ENCODE peak calls at places on chromosomes 13 and 19, in six cellular contexts. S is NCI-H1092 treated with DMSO at 0.1 percent for 48 hours, O is HS-5, G is AG04450, E is progenitor cell of endocrine pancreas, V is neural crest cell. D is an unnamed sample.

GRCh38 chr19:21143846-21144245 is 2.0 kb downstream of the ZNF431 start:
- DNase-seq in S (no peak), V (no peak), G (no peak), O (no peak), E (no peak), D (no peak)

GRCh38 chr19:35034005-35034502 is 3.8 kb downstream of the SCN1B start:
- DNase-seq in O (no peak), V (no peak), S (no peak), E (no peak), G (no peak), D (no peak)

GRCh38 chr13:53200498-53201453 is 172.2 kb downstream of the OLFM4 start:
- DNase-seq in S (no peak), V (peak; percentile 87), G (no peak), O (no peak), E (peak; percentile 73), D (no peak)

GRCh38 chr19:46963093-46963734 is 56.4 kb upstream of the NPAS1 start:
- DNase-seq in S (no peak), O (peak; percentile 96), G (peak; percentile 66), V (no peak), E (no peak), D (no peak)

GRCh38 chr19:40717325-40717879 is 490 bp downstream of the ITPKC start:
- DNase-seq in O (no peak), S (no peak), V (no peak), G (no peak), E (no peak), D (no peak)

GRCh38 chr13:42378383-42378780 is 106.4 kb downstream of the AKAP11 start:
- DNase-seq in V (no peak), O (no peak), S (no peak), E (no peak), G (no peak), D (no peak)

GRCh38 chr13:39105110-39105509 is 66.9 kb downstream of the NHLRC3 start:
- DNase-seq in O (no peak), G (no peak), S (peak; percentile 21), E (no peak), V (no peak), D (no peak)

GRCh38 chr19:31892060-31892459 is 453.4 kb upstream of the ZNF507 start:
- DNase-seq in E (no peak), O (no peak), G (no peak), V (no peak), S (no peak), D (no peak)

GRCh38 chr13:113589961-113590339 is 5.4 kb downstream of the TFDP1 start:
- DNase-seq in O (no peak), S (no peak), V (no peak), E (no peak), G (no peak), D (no peak)

GRCh38 chr13:87274209-87274819 is 396.9 kb upstream of the SLITRK5 start:
- DNase-seq in G (peak; percentile 10), V (peak; percentile 53), O (no peak), E (peak; percentile 33), S (peak; percentile 75), D (peak; percentile 14)

GRCh38 chr19:33499671-33500506 is 21.7 kb downstream of the PEPD start:
- DNase-seq in E (no peak), G (no peak), V (no peak), O (no peak), S (no peak), D (no peak)

GRCh38 chr19:5369962-5370367 is 29.4 kb upstream of the PTPRS start:
- DNase-seq in G (no peak), E (peak; percentile 82), O (no peak), S (no peak), V (peak; percentile 76), D (no peak)

GRCh38 chr19:5594521-5594950 is 26.8 kb upstream of the TINCR start:
- DNase-seq in V (no peak), E (no peak), O (no peak), S (no peak), G (no peak), D (no peak)

GRCh38 chr13:45333251-45333972 is 7.6 kb downstream of the TPT1 start:
- DNase-seq in O (no peak), E (no peak), V (no peak), G (no peak), S (no peak), D (no peak)

GRCh38 chr19:42606660-42607351 is 12.1 kb upstream of the CEACAM8 start:
- DNase-seq in E (no peak), O (peak; percentile 23), S (peak; percentile 23), G (no peak), V (peak; percentile 60), D (no peak)

GRCh38 chr13:88857256-88857655 is 1186.1 kb downstream of the SLITRK5 start:
- DNase-seq in G (no peak), S (peak; percentile 44), V (no peak), O (no peak), E (no peak), D (no peak)

GRCh38 chr19:2616741-2617392 is 85.6 kb downstream of the GNG7 start:
- DNase-seq in S (no peak), E (no peak), G (no peak), V (no peak), O (no peak), D (no peak)

GRCh38 chr19:3132971-3133792 is 2.7 kb upstream of the GNA15 start:
- DNase-seq in O (no peak), V (no peak), S (peak; percentile 65), G (no peak), E (no peak), D (peak; percentile 49)

GRCh38 chr13:51632643-51633357 is 48.5 kb downstream of the WDFY2 start:
- DNase-seq in E (no peak), G (no peak), V (peak; percentile 49), S (no peak), O (no peak), D (no peak)

GRCh38 chr13:78958019-78958418 is 299.1 kb upstream of the OBI1 start:
- DNase-seq in O (no peak), G (no peak), E (no peak), S (no peak), V (no peak), D (no peak)

GRCh38 chr13:78121001-78121400 is 202.4 kb upstream of the EDNRB start:
- DNase-seq in V (no peak), S (no peak), O (no peak), E (no peak), G (no peak), D (no peak)

D was measured in kidney epithelial cell.